ENCODE peak calls at places on chromosomes 3 and 15, in nine cellular contexts. One of them, this sample, is unnamed.

GRCh38 chr15:32867313-32867626 is 149.5 kb downstream of the GREM1 start:
- DNase-seq in foreskin fibroblast: peak
- DNase-seq in WTC11: no peak
- DNase-seq in astrocyte: peak
- DNase-seq in tibial artery: no peak
- DNase-seq in AG10803: peak
- DNase-seq in stomach: no peak
- DNase-seq in right lobe of liver: no peak
- DNase-seq in breast epithelium: no peak
- DNase-seq in this sample: no peak

GRCh38 chr3:187900961-187901755 is 155.9 kb upstream of the BCL6 start:
- DNase-seq in foreskin fibroblast: no peak
- DNase-seq in WTC11: no peak
- DNase-seq in astrocyte: no peak
- DNase-seq in tibial artery: no peak
- DNase-seq in AG10803: no peak
- DNase-seq in stomach: no peak
- DNase-seq in right lobe of liver: no peak
- DNase-seq in breast epithelium: no peak
- DNase-seq in this sample: no peak

GRCh38 chr3:14324224-14324944 is 78.0 kb upstream of the SLC6A6 start:
- DNase-seq in foreskin fibroblast: no peak
- DNase-seq in WTC11: no peak
- DNase-seq in astrocyte: no peak
- DNase-seq in tibial artery: no peak
- DNase-seq in AG10803: no peak
- DNase-seq in stomach: no peak
- DNase-seq in right lobe of liver: no peak
- DNase-seq in breast epithelium: no peak
- DNase-seq in this sample: no peak

GRCh38 chr15:67878647-67879293 is 38.9 kb upstream of the RNU6-1 start:
- DNase-seq in foreskin fibroblast: no peak
- DNase-seq in WTC11: no peak
- DNase-seq in astrocyte: no peak
- DNase-seq in tibial artery: no peak
- DNase-seq in AG10803: no peak
- DNase-seq in stomach: no peak
- DNase-seq in right lobe of liver: no peak
- DNase-seq in breast epithelium: no peak
- DNase-seq in this sample: no peak

GRCh38 chr3:48634661-48635221 is 520 bp downstream of the SLC26A6 start:
- DNase-seq in foreskin fibroblast: peak
- DNase-seq in WTC11: peak
- DNase-seq in astrocyte: peak
- DNase-seq in tibial artery: peak
- DNase-seq in AG10803: peak
- DNase-seq in stomach: peak
- DNase-seq in right lobe of liver: peak
- DNase-seq in breast epithelium: no peak
- DNase-seq in this sample: peak

GRCh38 chr3:100041328-100041749 is 73.0 kb downstream of the FILIP1L start:
- DNase-seq in foreskin fibroblast: peak
- DNase-seq in WTC11: no peak
- DNase-seq in astrocyte: peak
- DNase-seq in tibial artery: no peak
- DNase-seq in AG10803: peak
- DNase-seq in stomach: no peak
- DNase-seq in right lobe of liver: no peak
- DNase-seq in breast epithelium: no peak
- DNase-seq in this sample: no peak

GRCh38 chr15:84653910-84654688 is at the start of gene WDR73:
- DNase-seq in foreskin fibroblast: peak
- DNase-seq in WTC11: peak
- DNase-seq in astrocyte: peak
- DNase-seq in tibial artery: peak
- DNase-seq in AG10803: peak
- DNase-seq in stomach: peak
- DNase-seq in right lobe of liver: peak
- DNase-seq in breast epithelium: peak
- DNase-seq in this sample: peak

GRCh38 chr15:58497036-58497785 is 65.4 kb downstream of the LIPC start:
- DNase-seq in foreskin fibroblast: no peak
- DNase-seq in WTC11: no peak
- DNase-seq in astrocyte: no peak
- DNase-seq in tibial artery: no peak
- DNase-seq in AG10803: no peak
- DNase-seq in stomach: no peak
- DNase-seq in right lobe of liver: no peak
- DNase-seq in breast epithelium: no peak
- DNase-seq in this sample: peak

GRCh38 chr15:26838742-26839460 is 28.0 kb upstream of the GABRA5 start:
- DNase-seq in foreskin fibroblast: no peak
- DNase-seq in WTC11: peak
- DNase-seq in astrocyte: no peak
- DNase-seq in tibial artery: no peak
- DNase-seq in AG10803: peak
- DNase-seq in stomach: no peak
- DNase-seq in right lobe of liver: no peak
- DNase-seq in breast epithelium: no peak
- DNase-seq in this sample: peak

GRCh38 chr15:62787401-62787800 is 255.1 kb upstream of the TPM1 start:
- DNase-seq in foreskin fibroblast: no peak
- DNase-seq in WTC11: no peak
- DNase-seq in astrocyte: no peak
- DNase-seq in tibial artery: no peak
- DNase-seq in AG10803: no peak
- DNase-seq in stomach: no peak
- DNase-seq in right lobe of liver: no peak
- DNase-seq in breast epithelium: no peak
- DNase-seq in this sample: no peak

DNA sequence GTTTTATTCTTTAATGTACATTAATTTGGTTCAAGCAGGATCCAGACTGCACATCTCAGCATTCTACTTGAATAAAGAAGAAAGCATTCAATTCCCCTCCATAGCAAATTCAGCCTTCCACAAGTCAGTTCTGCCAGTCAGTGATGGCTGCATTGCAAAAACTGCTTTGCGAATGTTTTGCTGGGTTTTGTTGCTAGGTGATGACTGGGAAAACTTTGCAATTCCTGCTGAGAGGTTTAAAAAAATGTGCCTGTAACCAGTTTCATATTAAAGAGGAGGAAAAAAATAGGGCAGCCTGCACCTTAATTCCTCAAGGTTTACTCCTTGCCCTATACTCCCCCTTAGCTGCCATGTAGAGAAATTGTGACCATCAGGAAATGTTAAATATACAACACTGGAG is 225.6 kb upstream of the ATP11B start:
- DNase-seq in foreskin fibroblast: no peak
- DNase-seq in WTC11: peak
- DNase-seq in astrocyte: peak
- DNase-seq in tibial artery: no peak
- DNase-seq in AG10803: no peak
- DNase-seq in stomach: no peak
- DNase-seq in right lobe of liver: no peak
- DNase-seq in breast epithelium: no peak
- DNase-seq in this sample: no peak
- TF ChIP-seq CTCF in foreskin fibroblast: no peak
- TF ChIP-seq CTCF in WTC11: no peak
- TF ChIP-seq CTCF in astrocyte: no peak
- TF ChIP-seq CTCF in tibial artery: no peak
- TF ChIP-seq CTCF in AG10803: no peak
- TF ChIP-seq CTCF in stomach: no peak
- TF ChIP-seq CTCF in right lobe of liver: no peak
- TF ChIP-seq CTCF in breast epithelium: no peak
- TF ChIP-seq CTCF in this sample: no peak

GRCh38 chr3:24726423-24726822 is 231.8 kb upstream of the THRB start:
- DNase-seq in foreskin fibroblast: no peak
- DNase-seq in WTC11: no peak
- DNase-seq in astrocyte: no peak
- DNase-seq in tibial artery: no peak
- DNase-seq in AG10803: no peak
- DNase-seq in stomach: no peak
- DNase-seq in right lobe of liver: no peak
- DNase-seq in breast epithelium: no peak
- DNase-seq in this sample: no peak
- TF ChIP-seq CTCF in foreskin fibroblast: no peak
- TF ChIP-seq CTCF in WTC11: no peak
- TF ChIP-seq CTCF in astrocyte: no peak
- TF ChIP-seq CTCF in tibial artery: no peak
- TF ChIP-seq CTCF in AG10803: no peak
- TF ChIP-seq CTCF in stomach: no peak
- TF ChIP-seq CTCF in right lobe of liver: no peak
- TF ChIP-seq CTCF in breast epithelium: no peak
- TF ChIP-seq CTCF in this sample: no peak

GRCh38 chr15:64730151-64730550 is 45.2 kb downstream of the RBPMS2 start:
- DNase-seq in foreskin fibroblast: no peak
- DNase-seq in WTC11: no peak
- DNase-seq in astrocyte: no peak
- DNase-seq in tibial artery: no peak
- DNase-seq in AG10803: no peak
- DNase-seq in stomach: no peak
- DNase-seq in right lobe of liver: no peak
- DNase-seq in breast epithelium: no peak
- DNase-seq in this sample: no peak

GRCh38 chr15:64731807-64732151 is 43.6 kb downstream of the RBPMS2 start:
- DNase-seq in foreskin fibroblast: no peak
- DNase-seq in WTC11: peak
- DNase-seq in astrocyte: no peak
- DNase-seq in tibial artery: no peak
- DNase-seq in AG10803: no peak
- DNase-seq in stomach: no peak
- DNase-seq in right lobe of liver: no peak
- DNase-seq in breast epithelium: no peak
- DNase-seq in this sample: no peak

GRCh38 chr15:64731012-64731806 is 44.2 kb downstream of the RBPMS2 start:
- DNase-seq in foreskin fibroblast: peak
- DNase-seq in WTC11: peak
- DNase-seq in astrocyte: peak
- DNase-seq in tibial artery: peak
- DNase-seq in AG10803: peak
- DNase-seq in stomach: peak
- DNase-seq in right lobe of liver: peak
- DNase-seq in breast epithelium: peak
- DNase-seq in this sample: peak

GRCh38 chr15:64732156-64732860 is 43.1 kb downstream of the RBPMS2 start:
- DNase-seq in foreskin fibroblast: no peak
- DNase-seq in WTC11: no peak
- DNase-seq in astrocyte: no peak
- DNase-seq in tibial artery: no peak
- DNase-seq in AG10803: no peak
- DNase-seq in stomach: no peak
- DNase-seq in right lobe of liver: peak
- DNase-seq in breast epithelium: no peak
- DNase-seq in this sample: no peak
- TF ChIP-seq CTCF in foreskin fibroblast: no peak
- TF ChIP-seq CTCF in WTC11: no peak
- TF ChIP-seq CTCF in astrocyte: no peak
- TF ChIP-seq CTCF in tibial artery: no peak
- TF ChIP-seq CTCF in AG10803: no peak
- TF ChIP-seq CTCF in stomach: no peak
- TF ChIP-seq CTCF in right lobe of liver: no peak
- TF ChIP-seq CTCF in breast epithelium: no peak
- TF ChIP-seq CTCF in this sample: no peak

DNA sequence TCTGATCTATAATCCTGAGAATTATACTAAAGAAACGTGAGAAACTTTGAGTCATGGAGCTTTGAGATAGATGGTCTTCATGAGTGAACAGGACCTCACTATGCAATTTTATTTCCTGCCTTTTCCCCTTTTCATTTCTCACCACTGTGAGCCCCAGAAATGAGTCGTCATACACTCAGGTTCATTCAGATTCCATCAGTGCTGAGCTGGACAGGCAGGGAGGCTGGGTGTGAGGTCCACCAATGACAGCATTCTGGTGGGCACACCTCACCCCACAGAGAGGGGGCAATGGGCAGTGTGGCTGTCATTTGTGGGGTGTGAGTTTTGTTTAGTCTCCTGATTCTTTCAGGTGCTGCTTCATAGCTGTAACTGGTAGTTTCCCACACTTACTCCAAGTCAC is 16.9 kb downstream of the TIGIT start:
- DNase-seq in foreskin fibroblast: peak
- DNase-seq in WTC11: no peak
- DNase-seq in astrocyte: no peak
- DNase-seq in tibial artery: no peak
- DNase-seq in AG10803: no peak
- DNase-seq in stomach: no peak
- DNase-seq in right lobe of liver: no peak
- DNase-seq in breast epithelium: no peak
- DNase-seq in this sample: no peak
- TF ChIP-seq CTCF in foreskin fibroblast: no peak
- TF ChIP-seq CTCF in WTC11: no peak
- TF ChIP-seq CTCF in astrocyte: no peak
- TF ChIP-seq CTCF in tibial artery: no peak
- TF ChIP-seq CTCF in AG10803: no peak
- TF ChIP-seq CTCF in stomach: no peak
- TF ChIP-seq CTCF in right lobe of liver: no peak
- TF ChIP-seq CTCF in breast epithelium: no peak
- TF ChIP-seq CTCF in this sample: no peak

GRCh38 chr15:48177875-48178611 is at the start of gene MYEF2:
- DNase-seq in foreskin fibroblast: peak
- DNase-seq in WTC11: peak
- DNase-seq in astrocyte: peak
- DNase-seq in tibial artery: peak
- DNase-seq in AG10803: peak
- DNase-seq in stomach: peak
- DNase-seq in right lobe of liver: peak
- DNase-seq in breast epithelium: peak
- DNase-seq in this sample: peak
- TF ChIP-seq CTCF in foreskin fibroblast: no peak
- TF ChIP-seq CTCF in WTC11: no peak
- TF ChIP-seq CTCF in astrocyte: no peak
- TF ChIP-seq CTCF in tibial artery: no peak
- TF ChIP-seq CTCF in AG10803: no peak
- TF ChIP-seq CTCF in stomach: no peak
- TF ChIP-seq CTCF in right lobe of liver: no peak
- TF ChIP-seq CTCF in breast epithelium: no peak
- TF ChIP-seq CTCF in this sample: no peak

This sample was measured in nephron progenitor cell.